ENCODE peak calls at places on chromosomes 3 and 15, in five cellular contexts. X, O, H, D and B are unnamed samples.

GRCh38 chr3:51353131-51353530 is 32.0 kb upstream of the MANF start:
- DNase-seq in X (no peak), H (no peak), D (no peak), O (no peak), B (no peak)

GRCh38 chr3:71219744-71220638 is 363.5 kb downstream of the FOXP1 start:
- DNase-seq in O (no peak), D (no peak), X (no peak), H (no peak), B (no peak)

GRCh38 chr15:100131321-100132224 is 210.2 kb downstream of the ADAMTS17 start:
- DNase-seq in O (no peak), X (peak; percentile 63), H (peak; percentile 51), D (peak; percentile 42), B (no peak)

GRCh38 chr3:177601120-177601519 is 403.8 kb upstream of the TBL1XR1 start:
- DNase-seq in D (peak; percentile 8), H (no peak), X (no peak), O (no peak), B (no peak)

GRCh38 chr15:92336588-92336987 is 57.1 kb upstream of the ST8SIA2 start:
- DNase-seq in X (no peak), O (no peak), D (no peak), H (no peak), B (no peak)

GRCh38 chr3:64898941-64899340 is 211.1 kb upstream of the ADAMTS9 start:
- DNase-seq in H (no peak), D (peak; percentile 63), O (no peak), X (no peak), B (no peak)

GRCh38 chr15:95864467-95864886 is 466.0 kb upstream of the NR2F2 start:
- DNase-seq in O (no peak), X (no peak), H (peak; percentile 52), D (peak; percentile 49), B (no peak)

GRCh38 chr3:61009025-61009424 is 242.2 kb downstream of the FHIT start:
- DNase-seq in O (peak; percentile 17), X (no peak), D (no peak), H (no peak), B (no peak)

GRCh38 chr3:43243590-43244587 is 42.5 kb upstream of the SNRK start:
- DNase-seq in X (no peak), O (no peak), D (no peak), H (no peak), B (no peak)

GRCh38 chr3:89948008-89948407 is 840.6 kb downstream of the EPHA3 start:
- DNase-seq in D (no peak), X (no peak), O (no peak), H (no peak), B (no peak)

GRCh38 chr15:76533060-76533955 is 196.7 kb downstream of the ISL2 start:
- DNase-seq in X (no peak), O (no peak), H (peak; percentile 55), D (peak; percentile 93), B (no peak)

GRCh38 chr3:194091141-194091540 is 44.8 kb upstream of the HES1 start:
- DNase-seq in H (peak; percentile 77), X (no peak), O (no peak), D (no peak), B (no peak)

GRCh38 chr15:35115155-35115725 is 30.1 kb upstream of the NANOGP8 start:
- DNase-seq in D (no peak), O (no peak), X (no peak), H (peak; percentile 28), B (no peak)

GRCh38 chr3:158562674-158563073 is 8.3 kb upstream of the MLF1 start:
- DNase-seq in X (no peak), H (no peak), D (no peak), O (no peak), B (no peak)

GRCh38 chr3:42300013-42300412 is 34.0 kb upstream of the CCK start:
- DNase-seq in X (peak; percentile 42), H (peak; percentile 23), D (peak; percentile 58), O (peak; percentile 61), B (no peak)

GRCh38 chr15:44781128-44781810 is 44.9 kb downstream of the TRIM69 start:
- DNase-seq in O (no peak), D (no peak), X (no peak), H (no peak), B (no peak)

GRCh38 chr3:149016669-149017541 is 25.6 kb downstream of the GYG1 start:
- DNase-seq in D (peak; percentile 42), H (peak; percentile 95), O (no peak), X (no peak), B (no peak)

GRCh38 chr3:14368146-14368545 is 34.3 kb upstream of the SLC6A6 start:
- DNase-seq in H (no peak), O (no peak), D (no peak), X (no peak), B (no peak)

GRCh38 chr3:140834266-140835037 is 107.2 kb upstream of the SLC25A36 start:
- DNase-seq in X (no peak), O (no peak), H (no peak), D (no peak), B (no peak)

GRCh38 chr3:4994144-4994730 is 15.0 kb downstream of the BHLHE40 start:
- DNase-seq in X (no peak), D (peak; percentile 51), H (peak; percentile 85), O (no peak), B (no peak)

GRCh38 chr15:90101969-90102890 is at the start of gene IDH2:
- DNase-seq in X (peak; percentile 86), D (peak; percentile 92), H (peak; percentile 86), O (peak; percentile 85), B (peak; percentile 88)

GRCh38 chr15:82183121-82184031 is 79.2 kb downstream of the EFL1 start:
- DNase-seq in H (no peak), X (no peak), O (no peak), D (no peak), B (no peak)

GRCh38 chr3:57999423-58000115 is 8.7 kb upstream of the FLNB start:
- DNase-seq in H (no peak), D (peak; percentile 98), O (no peak), X (no peak), B (no peak)

GRCh38 chr3:51319271-51319670 is 65.8 kb upstream of the MANF start:
- DNase-seq in X (no peak), H (peak; percentile 6), D (no peak), O (no peak), B (no peak)

GRCh38 chr3:139534992-139535879 is 4.3 kb downstream of the RBP1 start:
- DNase-seq in O (no peak), D (no peak), H (peak; percentile 19), X (peak; percentile 43), B (no peak)

GRCh38 chr3:120767106-120767505 is 24.6 kb downstream of the GTF2E1 start:
- DNase-seq in H (peak; percentile 51), X (no peak), O (no peak), D (no peak), B (no peak)

GRCh38 chr15:52019394-52020252 is 604 bp downstream of the MAPK6 start:
- DNase-seq in X (peak; percentile 59), H (peak; percentile 94), D (peak; percentile 87), O (peak; percentile 57), B (peak; percentile 79)

GRCh38 chr15:42118650-42119531 is 24.5 kb upstream of the PLA2G4D start:
- DNase-seq in D (no peak), O (no peak), H (no peak), X (no peak), B (no peak)

DNA sequence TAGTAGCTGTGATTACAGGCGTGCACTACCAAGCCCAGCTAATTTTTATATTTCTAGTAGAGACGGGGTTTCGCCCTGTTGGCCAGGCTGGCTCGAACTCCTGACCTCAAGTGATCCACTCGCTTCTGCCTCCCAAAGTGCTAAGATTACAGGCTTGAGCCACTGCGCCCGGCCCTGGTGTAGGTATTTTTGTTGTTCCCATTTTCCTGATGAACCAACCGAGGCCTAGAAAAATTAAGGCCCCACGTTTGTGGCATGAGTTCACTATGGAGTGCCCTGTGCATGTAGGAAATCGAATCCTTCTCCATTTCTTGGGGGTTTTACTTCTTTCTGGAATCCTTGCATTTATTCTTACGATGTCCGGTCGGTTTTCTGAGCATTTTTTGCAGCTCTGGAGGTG is 14.3 kb upstream of the TATDN2 start:
- DNase-seq in X (no peak), D (no peak), H (no peak), O (no peak), B (no peak)
- H2BK12ac ChIP-seq in X (no peak overlapping the region), D (no peak overlapping the region), H (no peak overlapping the region), O (no peak overlapping the region), B (peak overlapping the region; percentile 80)

DNA sequence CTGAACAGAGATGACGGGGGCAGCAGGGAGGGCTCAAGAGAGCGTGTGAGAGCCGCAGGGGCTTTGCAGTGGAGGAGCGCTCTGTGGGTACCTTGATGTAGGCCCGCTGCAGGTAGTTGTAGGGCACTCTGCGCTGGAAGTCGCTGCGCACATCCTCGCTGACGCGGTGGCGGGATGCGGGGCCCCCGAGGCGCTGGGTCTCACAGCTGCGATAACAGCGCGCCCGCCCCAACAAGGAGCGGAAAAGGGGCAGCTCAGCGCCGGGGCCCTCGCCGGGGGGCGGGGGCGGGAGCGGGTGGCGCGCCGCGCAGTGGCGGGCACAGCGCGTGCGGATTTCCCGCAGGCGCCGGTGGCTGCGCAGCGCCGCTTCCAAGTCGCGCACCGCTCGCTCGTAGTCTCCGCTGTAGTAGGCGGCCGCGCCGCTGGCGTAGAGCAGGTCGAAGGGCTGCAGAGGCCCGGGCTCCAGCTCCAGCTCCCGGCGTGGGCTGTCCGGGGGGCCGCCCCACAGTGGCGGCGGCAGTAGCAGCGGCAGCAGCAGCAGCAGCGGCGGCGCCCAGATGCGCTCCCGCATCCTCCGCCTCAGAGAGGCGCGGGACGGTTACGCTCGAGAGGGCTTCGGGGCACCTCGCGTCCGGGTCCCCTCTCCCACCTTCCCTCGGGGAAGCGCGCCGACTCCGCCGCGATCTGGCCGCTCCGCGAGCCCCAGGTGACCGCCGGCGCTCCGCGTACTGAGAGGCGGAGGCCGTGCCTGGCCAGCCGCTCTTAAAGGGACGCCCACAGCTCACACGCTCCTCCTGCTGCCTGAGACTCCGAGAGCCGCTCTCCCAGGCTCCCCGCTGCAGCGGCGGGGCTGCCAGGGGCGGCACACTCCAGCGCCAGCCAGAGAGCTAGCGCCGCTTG is at the start of gene P3H2:
- DNase-seq in X (peak; percentile 89), O (peak; percentile 80), D (peak; percentile 88), H (peak; percentile 95), B (peak; percentile 84)
- H2AK5ac ChIP-seq in X (no peak within 1 kb of the TSS), O (no peak within 1 kb of the TSS), D (no peak within 1 kb of the TSS), H (peak within 1 kb of the TSS; percentile 60), B (peak within 1 kb of the TSS; percentile 11)

DNA sequence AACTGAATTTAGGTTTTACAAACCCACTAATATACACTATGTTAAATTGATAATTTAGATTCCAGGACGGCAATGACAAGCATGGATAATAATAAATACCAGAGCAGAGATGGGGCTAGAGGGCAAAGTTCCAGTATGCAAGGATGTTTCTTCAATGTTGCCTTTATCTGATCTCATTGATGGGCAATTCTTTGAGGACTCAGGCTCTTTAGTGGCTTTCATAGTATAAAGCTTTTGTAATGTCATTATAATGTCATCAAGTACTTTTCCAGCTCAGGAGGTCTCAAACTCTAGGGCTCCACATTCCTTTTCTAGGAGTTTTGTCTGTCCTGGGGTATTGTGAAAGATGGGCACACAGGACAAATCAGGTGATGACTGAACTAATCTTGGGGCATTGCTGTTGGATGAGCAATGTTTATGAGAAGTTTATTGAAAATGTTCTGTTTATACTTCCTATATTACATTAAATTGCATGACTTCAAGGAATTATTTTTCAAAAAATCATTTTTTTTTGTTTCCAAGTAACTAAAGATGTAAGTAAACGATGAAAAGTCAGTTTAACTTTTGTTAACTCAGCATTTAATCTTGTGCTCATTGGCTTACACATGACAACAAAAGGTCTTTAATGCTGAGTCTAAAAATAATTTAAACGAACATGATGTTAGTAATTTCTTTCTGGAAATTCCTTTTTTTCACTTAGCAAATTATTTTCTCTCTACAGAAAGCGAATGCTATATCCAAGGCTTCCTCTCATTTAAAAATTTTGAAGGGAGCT is 116.4 kb downstream of the OXSM start:
- DNase-seq in H (no peak), D (no peak), O (no peak), X (no peak), B (no peak)
- H2BK12ac ChIP-seq in H (no peak overlapping the region), D (no peak overlapping the region), O (no peak overlapping the region), X (no peak overlapping the region), B (no peak overlapping the region)

GRCh38 chr3:11226042-11226370 is 46.2 kb upstream of the ATG7 start:
- DNase-seq in X (no peak), D (no peak), O (no peak), H (no peak), B (no peak)
- H2AK5ac ChIP-seq in X (no peak overlapping the region), D (no peak overlapping the region), O (no peak overlapping the region), H (peak overlapping the region; percentile 55), B (no peak overlapping the region)